ENCODE peak calls at places on chromosomes 6 and 20, in seven cellular contexts. One of them, this sample, is unnamed.

GRCh38 chr20:25053207-25054132 is 4.5 kb downstream of the ACSS1 start:
- DNase-seq in left ventricle myocardium inferior: peak
- DNase-seq in GM10248: no peak
- DNase-seq in HFF-Myc: no peak
- DNase-seq in CD8-positive, alpha-beta T cell: no peak
- DNase-seq in AG09309: no peak
- DNase-seq in tibial nerve: peak
- DNase-seq in this sample: no peak

GRCh38 chr6:155388546-155388945 is 67.1 kb downstream of the NOX3 start:
- DNase-seq in left ventricle myocardium inferior: no peak
- DNase-seq in GM10248: no peak
- DNase-seq in HFF-Myc: no peak
- DNase-seq in CD8-positive, alpha-beta T cell: no peak
- DNase-seq in AG09309: no peak
- DNase-seq in tibial nerve: no peak
- DNase-seq in this sample: no peak

GRCh38 chr20:32792316-32792715 is 27.4 kb upstream of the MAPRE1 start:
- DNase-seq in left ventricle myocardium inferior: no peak
- DNase-seq in GM10248: peak
- DNase-seq in HFF-Myc: no peak
- DNase-seq in CD8-positive, alpha-beta T cell: no peak
- DNase-seq in AG09309: no peak
- DNase-seq in tibial nerve: no peak
- DNase-seq in this sample: peak

GRCh38 chr20:3174442-3175263 is 1.3 kb upstream of the LZTS3 start:
- DNase-seq in left ventricle myocardium inferior: no peak
- DNase-seq in GM10248: no peak
- DNase-seq in HFF-Myc: no peak
- DNase-seq in CD8-positive, alpha-beta T cell: no peak
- DNase-seq in AG09309: no peak
- DNase-seq in tibial nerve: no peak
- DNase-seq in this sample: no peak

GRCh38 chr6:159443521-159443920 is 249.5 kb downstream of the SOD2 start:
- DNase-seq in left ventricle myocardium inferior: no peak
- DNase-seq in GM10248: no peak
- DNase-seq in HFF-Myc: no peak
- DNase-seq in CD8-positive, alpha-beta T cell: no peak
- DNase-seq in AG09309: no peak
- DNase-seq in tibial nerve: no peak
- DNase-seq in this sample: no peak

GRCh38 chr6:246349-246748 is 45.9 kb upstream of the DUSP22 start:
- DNase-seq in left ventricle myocardium inferior: no peak
- DNase-seq in GM10248: no peak
- DNase-seq in HFF-Myc: no peak
- DNase-seq in CD8-positive, alpha-beta T cell: no peak
- DNase-seq in AG09309: no peak
- DNase-seq in tibial nerve: no peak
- DNase-seq in this sample: no peak

GRCh38 chr6:140784573-140784972 is 1348.2 kb upstream of the GJE1 start:
- DNase-seq in left ventricle myocardium inferior: no peak
- DNase-seq in GM10248: no peak
- DNase-seq in HFF-Myc: no peak
- DNase-seq in CD8-positive, alpha-beta T cell: no peak
- DNase-seq in AG09309: no peak
- DNase-seq in tibial nerve: no peak
- DNase-seq in this sample: no peak

GRCh38 chr6:158411998-158412397 is 99.7 kb downstream of the TULP4 start:
- DNase-seq in left ventricle myocardium inferior: no peak
- DNase-seq in GM10248: no peak
- DNase-seq in HFF-Myc: no peak
- DNase-seq in CD8-positive, alpha-beta T cell: no peak
- DNase-seq in AG09309: no peak
- DNase-seq in tibial nerve: no peak
- DNase-seq in this sample: no peak

DNA sequence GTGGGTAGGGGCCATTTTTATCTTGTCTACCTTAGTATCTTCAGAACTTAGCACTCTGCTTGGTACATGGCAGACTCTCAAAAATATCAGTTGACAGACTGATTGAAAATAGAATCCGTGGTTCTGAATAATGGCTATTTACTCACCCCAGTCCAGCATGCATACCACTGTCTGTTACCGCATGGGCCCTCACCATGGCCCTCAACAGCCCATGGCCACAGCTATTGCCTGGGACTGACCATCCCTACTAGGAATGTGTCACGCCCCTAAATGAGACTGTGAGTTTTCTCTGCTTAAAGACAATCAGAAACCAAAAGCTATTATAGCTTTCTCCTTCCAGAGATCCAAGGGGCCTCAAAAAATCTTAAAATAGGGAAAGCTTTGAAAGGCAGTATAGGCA is 207.7 kb downstream of the ATXN1 start:
- DNase-seq in left ventricle myocardium inferior: no peak
- DNase-seq in GM10248: no peak
- DNase-seq in HFF-Myc: no peak
- DNase-seq in CD8-positive, alpha-beta T cell: no peak
- DNase-seq in AG09309: no peak
- DNase-seq in tibial nerve: no peak
- DNase-seq in this sample: no peak
- TF ChIP-seq CTCF in left ventricle myocardium inferior: no peak
- TF ChIP-seq CTCF in GM10248: no peak
- TF ChIP-seq CTCF in HFF-Myc: no peak
- TF ChIP-seq CTCF in CD8-positive, alpha-beta T cell: no peak
- TF ChIP-seq CTCF in AG09309: no peak
- TF ChIP-seq CTCF in tibial nerve: no peak
- TF ChIP-seq CTCF in this sample: no peak

GRCh38 chr6:119978274-119978889 is 628.8 kb upstream of the MAN1A1 start:
- DNase-seq in left ventricle myocardium inferior: no peak
- DNase-seq in GM10248: no peak
- DNase-seq in HFF-Myc: no peak
- DNase-seq in CD8-positive, alpha-beta T cell: no peak
- DNase-seq in AG09309: no peak
- DNase-seq in tibial nerve: peak
- DNase-seq in this sample: no peak
- TF ChIP-seq CTCF in left ventricle myocardium inferior: peak
- TF ChIP-seq CTCF in GM10248: peak
- TF ChIP-seq CTCF in HFF-Myc: peak
- TF ChIP-seq CTCF in CD8-positive, alpha-beta T cell: no peak
- TF ChIP-seq CTCF in AG09309: peak
- TF ChIP-seq CTCF in tibial nerve: no peak
- TF ChIP-seq CTCF in this sample: peak

GRCh38 chr6:32947552-32948465 is 5.1 kb downstream of the HLA-DMA start:
- DNase-seq in left ventricle myocardium inferior: no peak
- DNase-seq in GM10248: no peak
- DNase-seq in HFF-Myc: no peak
- DNase-seq in CD8-positive, alpha-beta T cell: no peak
- DNase-seq in AG09309: no peak
- DNase-seq in tibial nerve: no peak
- DNase-seq in this sample: no peak
- TF ChIP-seq CTCF in left ventricle myocardium inferior: peak
- TF ChIP-seq CTCF in GM10248: peak
- TF ChIP-seq CTCF in HFF-Myc: peak
- TF ChIP-seq CTCF in CD8-positive, alpha-beta T cell: peak
- TF ChIP-seq CTCF in AG09309: peak
- TF ChIP-seq CTCF in tibial nerve: peak
- TF ChIP-seq CTCF in this sample: no peak

GRCh38 chr6:161607696-161608297 is 333.9 kb upstream of the AGPAT4 start:
- DNase-seq in left ventricle myocardium inferior: no peak
- DNase-seq in GM10248: no peak
- DNase-seq in HFF-Myc: no peak
- DNase-seq in CD8-positive, alpha-beta T cell: no peak
- DNase-seq in AG09309: no peak
- DNase-seq in tibial nerve: no peak
- DNase-seq in this sample: no peak
- TF ChIP-seq CTCF in left ventricle myocardium inferior: no peak
- TF ChIP-seq CTCF in GM10248: no peak
- TF ChIP-seq CTCF in HFF-Myc: no peak
- TF ChIP-seq CTCF in CD8-positive, alpha-beta T cell: no peak
- TF ChIP-seq CTCF in AG09309: no peak
- TF ChIP-seq CTCF in tibial nerve: no peak
- TF ChIP-seq CTCF in this sample: no peak

GRCh38 chr6:4466769-4467480 is 309.3 kb upstream of the CDYL start:
- DNase-seq in left ventricle myocardium inferior: no peak
- DNase-seq in GM10248: no peak
- DNase-seq in HFF-Myc: no peak
- DNase-seq in CD8-positive, alpha-beta T cell: no peak
- DNase-seq in AG09309: no peak
- DNase-seq in tibial nerve: no peak
- DNase-seq in this sample: no peak
- TF ChIP-seq CTCF in left ventricle myocardium inferior: no peak
- TF ChIP-seq CTCF in GM10248: no peak
- TF ChIP-seq CTCF in HFF-Myc: peak
- TF ChIP-seq CTCF in CD8-positive, alpha-beta T cell: no peak
- TF ChIP-seq CTCF in AG09309: peak
- TF ChIP-seq CTCF in tibial nerve: no peak
- TF ChIP-seq CTCF in this sample: no peak

GRCh38 chr6:27630727-27631613 is 158.1 kb upstream of the ZNF184 start:
- DNase-seq in left ventricle myocardium inferior: no peak
- DNase-seq in GM10248: peak
- DNase-seq in HFF-Myc: no peak
- DNase-seq in CD8-positive, alpha-beta T cell: no peak
- DNase-seq in AG09309: no peak
- DNase-seq in tibial nerve: no peak
- DNase-seq in this sample: no peak
- TF ChIP-seq CTCF in left ventricle myocardium inferior: no peak
- TF ChIP-seq CTCF in GM10248: no peak
- TF ChIP-seq CTCF in HFF-Myc: peak
- TF ChIP-seq CTCF in CD8-positive, alpha-beta T cell: no peak
- TF ChIP-seq CTCF in AG09309: no peak
- TF ChIP-seq CTCF in tibial nerve: no peak
- TF ChIP-seq CTCF in this sample: no peak

This sample was measured in activated B cell treated with CpG ODN at 0.5 μM for 24 hours.